ENCODE peak calls at places on chromosomes 4 and X, in seven cellular contexts. Q is NCI-H524; T is amygdala; A is stimulated activated CD8-positive, alpha-beta memory T cell treated with anti-CD3 and anti-CD28 coated beads, Interleukin-2, amount 100 ng/mL, for 1 hour; F is AG09309; S is heart left ventricle; B is left ventricle myocardium superior. Y is an unnamed sample.

GRCh38 chr4:36255575-36255974 is 11.3 kb upstream of the ARAP2 start:
- DNase-seq in Q (no peak), T (no peak), A (no peak), F (no peak), S (no peak), B (no peak), Y (no peak)

GRCh38 chrX:31279359-31279758 is 207.5 kb upstream of the FTHL17 start:
- DNase-seq in Q (no peak), T (no peak), A (no peak), F (no peak), S (no peak), B (no peak), Y (no peak)

GRCh38 chrX:41472231-41472815 is 25.2 kb downstream of the NYX start:
- DNase-seq in Q (no peak), T (no peak), A (no peak), F (no peak), S (no peak), B (no peak), Y (no peak)

GRCh38 chr4:20445933-20446723 is 194.4 kb downstream of the SLIT2 start:
- DNase-seq in Q (peak; percentile 98), T (no peak), A (no peak), F (no peak), S (no peak), B (no peak), Y (no peak)

GRCh38 chrX:42804524-42804923 is 26.6 kb upstream of the PPP1R2C start:
- DNase-seq in Q (peak; percentile 18), T (no peak), A (no peak), F (no peak), S (no peak), B (no peak), Y (no peak)

GRCh38 chrX:97234471-97235097 is 350.9 kb downstream of the RPA4 start:
- DNase-seq in Q (no peak), T (no peak), A (no peak), F (no peak), S (no peak), B (no peak), Y (no peak)

GRCh38 chr4:169723207-169723606 is 34.5 kb downstream of the HPF1 start:
- DNase-seq in Q (peak; percentile 3), T (no peak), A (no peak), F (no peak), S (no peak), B (no peak), Y (no peak)

GRCh38 chr4:69830529-69831269 is 29.2 kb downstream of the SULT1E1 start:
- DNase-seq in Q (no peak), T (no peak), A (no peak), F (no peak), S (no peak), B (no peak), Y (no peak)

Y was measured in AG04450.